ENCODE peak calls at places on chromosomes 11 and 22, in four cellular contexts. W, A, N and U are unnamed samples.

GRCh38 chr11:72975778-72976520 is 161.7 kb downstream of the ATG16L2 start:
- DNase-seq in W (peak), A (no peak), N (no peak), U (no peak)

GRCh38 chr11:86718553-86718952 is 46.1 kb upstream of the ME3 start:
- DNase-seq in W (no peak), A (no peak), N (no peak), U (no peak)

GRCh38 chr11:19913236-19913892 is 200.7 kb downstream of the NAV2 start:
- DNase-seq in W (no peak), A (no peak), N (no peak), U (no peak)

GRCh38 chr11:130031945-130032344 is 29.3 kb upstream of the PRDM10 start:
- DNase-seq in W (no peak), A (no peak), N (no peak), U (no peak)

GRCh38 chr11:123183391-123184099 is 11.5 kb downstream of the CLMP start:
- DNase-seq in W (peak), A (peak), N (peak), U (no peak)

GRCh38 chr11:59291228-59291627 is 67.5 kb upstream of the OR5AN1 start:
- DNase-seq in W (no peak), A (no peak), N (no peak), U (no peak)

GRCh38 chr22:42793848-42794405 is 63.1 kb downstream of the ARFGAP3 start:
- DNase-seq in W (no peak), A (no peak), N (peak), U (peak)

GRCh38 chr11:76626921-76627391 is 43.6 kb downstream of the LRRC32 start:
- DNase-seq in W (peak), A (peak), N (peak), U (no peak)

GRCh38 chr11:47264119-47264915 is 5.6 kb upstream of the MADD start:
- DNase-seq in W (peak), A (no peak), N (no peak), U (no peak)

GRCh38 chr11:61962213-61963015 is 5.0 kb downstream of the FTH1 start:
- DNase-seq in W (no peak), A (no peak), N (peak), U (peak)

GRCh38 chr11:3380706-3381570 is 2.0 kb upstream of the ZNF195 start:
- DNase-seq in W (no peak), A (no peak), N (no peak), U (no peak)

GRCh38 chr22:25393121-25393805 is 171.2 kb upstream of the GRK3 start:
- DNase-seq in W (no peak), A (no peak), N (no peak), U (no peak)

GRCh38 chr11:133894956-133895549 is 49.7 kb upstream of the SPATA19 start:
- DNase-seq in W (peak), A (no peak), N (peak), U (peak)

GRCh38 chr11:4936745-4937144 is 10.7 kb downstream of the OR51A4 start:
- DNase-seq in W (no peak), A (no peak), N (no peak), U (no peak)

GRCh38 chr11:128201801-128202200 is 385.6 kb downstream of the ETS1 start:
- DNase-seq in W (no peak), A (no peak), N (no peak), U (no peak)

GRCh38 chr11:36249271-36249670 is 40.0 kb downstream of the COMMD9 start:
- DNase-seq in W (peak), A (peak), N (no peak), U (no peak)

GRCh38 chr11:47689480-47689879 is 25.7 kb downstream of the AGBL2 start:
- DNase-seq in W (no peak), A (no peak), N (no peak), U (no peak)

GRCh38 chr11:47057374-47057773 is 119.3 kb downstream of the ARFGAP2 start:
- DNase-seq in W (no peak), A (no peak), N (no peak), U (no peak)

GRCh38 chr11:128415539-128415938 is 171.8 kb downstream of the ETS1 start:
- DNase-seq in W (peak), A (peak), N (no peak), U (no peak)

GRCh38 chr22:29427176-29427760 is 11.1 kb upstream of the RFPL1 start:
- DNase-seq in W (no peak), A (no peak), N (peak), U (no peak)

GRCh38 chr11:127073621-127074020 is 73.1 kb upstream of the KIRREL3 start:
- DNase-seq in W (no peak), A (no peak), N (no peak), U (no peak)

GRCh38 chr11:73431431-73431830 is 55.2 kb downstream of the RELT start:
- DNase-seq in W (no peak), A (no peak), N (no peak), U (no peak)

GRCh38 chr22:18990355-18991137 is 54.5 kb upstream of the PRODH start:
- DNase-seq in W (no peak), A (no peak), N (peak), U (no peak)

GRCh38 chr22:31378123-31378522 is 21.3 kb upstream of the DRG1 start:
- DNase-seq in W (peak), A (no peak), N (no peak), U (no peak)

GRCh38 chr11:64344721-64345120 is 4.7 kb downstream of the CCDC88B start:
- DNase-seq in W (no peak), A (no peak), N (no peak), U (no peak)

GRCh38 chr11:1934326-1935155 is 12.6 kb upstream of the MRPL23 start:
- DNase-seq in W (no peak), A (no peak), N (no peak), U (no peak)

GRCh38 chr11:426851-427250 is 12.1 kb upstream of the SIGIRR start:
- DNase-seq in W (no peak), A (no peak), N (no peak), U (no peak)

GRCh38 chr11:65915101-65915820 is 3.6 kb downstream of the C11orf68 start:
- DNase-seq in W (no peak), A (no peak), N (no peak), U (peak)

GRCh38 chr11:16799890-16800289 is 61.4 kb downstream of the C11orf58 start:
- DNase-seq in W (no peak), A (no peak), N (no peak), U (no peak)

GRCh38 chr11:43760902-43761301 is 80.4 kb downstream of the HSD17B12 start:
- DNase-seq in W (no peak), A (no peak), N (no peak), U (no peak)

GRCh38 chr11:36452231-36452630 is 57.8 kb downstream of the TRAF6 start:
- DNase-seq in W (peak), A (peak), N (no peak), U (no peak)

GRCh38 chr11:111512296-111513239 is at the start of gene BTG4:
- DNase-seq in W (peak), A (peak), N (no peak), U (no peak)

GRCh38 chr11:12968101-12968500 is 41.0 kb upstream of the RASSF10 start:
- DNase-seq in W (no peak), A (no peak), N (no peak), U (no peak)

GRCh38 chr22:37577957-37578356 is 1.9 kb downstream of the LGALS2 start:
- DNase-seq in W (no peak), A (no peak), N (no peak), U (no peak)

GRCh38 chr11:18012314-18012905 is 437 bp downstream of the SERGEF start:
- DNase-seq in W (peak), A (peak), N (no peak), U (peak)
- TF ChIP-seq CTCF in W (no peak), A (no peak), N (no peak), U (no peak)

GRCh38 chr11:7353100-7353499 is 101.4 kb downstream of the SYT9 start:
- DNase-seq in W (no peak), A (peak), N (no peak), U (no peak)
- TF ChIP-seq CTCF in W (peak), A (peak), N (no peak), U (no peak)

GRCh38 chr22:39654959-39655579 is 84.5 kb downstream of the CACNA1I start:
- DNase-seq in W (no peak), A (peak), N (no peak), U (no peak)
- TF ChIP-seq CTCF in W (no peak), A (no peak), N (no peak), U (no peak)

GRCh38 chr11:67276821-67277230 is 10.6 kb downstream of the GRK2 start:
- DNase-seq in W (no peak), A (peak), N (no peak), U (peak)
- TF ChIP-seq CTCF in W (peak), A (peak), N (no peak), U (no peak)

GRCh38 chr11:32395127-32395526 is 40.2 kb downstream of the WT1 start:
- DNase-seq in W (no peak), A (no peak), N (no peak), U (no peak)
- TF ChIP-seq CTCF in W (no peak), A (no peak), N (no peak), U (no peak)